ENCODE peak calls at places on chromosomes 11 and 22, in eight cellular contexts. One of them, this sample, is unnamed.

GRCh38 chr11:126029805-126030204 is 32.9 kb downstream of the CDON start:
- DNase-seq in colonic mucosa: no peak
- DNase-seq in OCI-LY7: no peak
- DNase-seq in Peyer's patch: no peak
- DNase-seq in spleen: no peak
- DNase-seq in heart right ventricle: no peak
- DNase-seq in naive thymus-derived CD4-positive, alpha-beta T cell: no peak
- DNase-seq in A673: no peak
- DNase-seq in this sample: no peak

GRCh38 chr11:102192349-102193066 is 82.3 kb downstream of the YAP1 start:
- DNase-seq in colonic mucosa: no peak
- DNase-seq in OCI-LY7: no peak
- DNase-seq in Peyer's patch: no peak
- DNase-seq in spleen: no peak
- DNase-seq in heart right ventricle: no peak
- DNase-seq in naive thymus-derived CD4-positive, alpha-beta T cell: no peak
- DNase-seq in A673: no peak
- DNase-seq in this sample: no peak

GRCh38 chr11:6615046-6615445 is 3.0 kb upstream of the TAF10 start:
- DNase-seq in colonic mucosa: no peak
- DNase-seq in OCI-LY7: no peak
- DNase-seq in Peyer's patch: no peak
- DNase-seq in spleen: no peak
- DNase-seq in heart right ventricle: no peak
- DNase-seq in naive thymus-derived CD4-positive, alpha-beta T cell: no peak
- DNase-seq in A673: no peak
- DNase-seq in this sample: peak; percentile 46

GRCh38 chr11:75966546-75967287 is 151.7 kb downstream of the UVRAG start:
- DNase-seq in colonic mucosa: no peak
- DNase-seq in OCI-LY7: no peak
- DNase-seq in Peyer's patch: no peak
- DNase-seq in spleen: no peak
- DNase-seq in heart right ventricle: no peak
- DNase-seq in naive thymus-derived CD4-positive, alpha-beta T cell: no peak
- DNase-seq in A673: peak; percentile 40
- DNase-seq in this sample: no peak

GRCh38 chr11:34891611-34892010 is 24.6 kb downstream of the APIP start:
- DNase-seq in colonic mucosa: no peak
- DNase-seq in OCI-LY7: no peak
- DNase-seq in Peyer's patch: no peak
- DNase-seq in spleen: no peak
- DNase-seq in heart right ventricle: no peak
- DNase-seq in naive thymus-derived CD4-positive, alpha-beta T cell: no peak
- DNase-seq in A673: no peak
- DNase-seq in this sample: no peak

GRCh38 chr11:68383976-68384501 is 71.6 kb downstream of the LRP5 start:
- DNase-seq in colonic mucosa: peak; percentile 79
- DNase-seq in OCI-LY7: peak; percentile 56
- DNase-seq in Peyer's patch: peak; percentile 71
- DNase-seq in spleen: peak; percentile 61
- DNase-seq in heart right ventricle: peak; percentile 74
- DNase-seq in naive thymus-derived CD4-positive, alpha-beta T cell: peak; percentile 53
- DNase-seq in A673: peak; percentile 66
- DNase-seq in this sample: peak; percentile 72

GRCh38 chr11:95641506-95641905 is 148.1 kb downstream of the FAM76B start:
- DNase-seq in colonic mucosa: no peak
- DNase-seq in OCI-LY7: no peak
- DNase-seq in Peyer's patch: peak; percentile 31
- DNase-seq in spleen: peak; percentile 59
- DNase-seq in heart right ventricle: no peak
- DNase-seq in naive thymus-derived CD4-positive, alpha-beta T cell: no peak
- DNase-seq in A673: no peak
- DNase-seq in this sample: peak; percentile 34

GRCh38 chr11:76578655-76579046 is 91.9 kb downstream of the LRRC32 start:
- DNase-seq in colonic mucosa: no peak
- DNase-seq in OCI-LY7: no peak
- DNase-seq in Peyer's patch: no peak
- DNase-seq in spleen: peak; percentile 87
- DNase-seq in heart right ventricle: peak; percentile 69
- DNase-seq in naive thymus-derived CD4-positive, alpha-beta T cell: no peak
- DNase-seq in A673: peak; percentile 45
- DNase-seq in this sample: peak; percentile 77

GRCh38 chr11:92782806-92783205 is 186.6 kb upstream of the MTNR1B start:
- DNase-seq in colonic mucosa: no peak
- DNase-seq in OCI-LY7: no peak
- DNase-seq in Peyer's patch: no peak
- DNase-seq in spleen: no peak
- DNase-seq in heart right ventricle: no peak
- DNase-seq in naive thymus-derived CD4-positive, alpha-beta T cell: no peak
- DNase-seq in A673: no peak
- DNase-seq in this sample: no peak

GRCh38 chr11:8318536-8318935 is 54.9 kb upstream of the LMO1 start:
- DNase-seq in colonic mucosa: no peak
- DNase-seq in OCI-LY7: peak; percentile 5
- DNase-seq in Peyer's patch: no peak
- DNase-seq in spleen: peak; percentile 70
- DNase-seq in heart right ventricle: no peak
- DNase-seq in naive thymus-derived CD4-positive, alpha-beta T cell: no peak
- DNase-seq in A673: no peak
- DNase-seq in this sample: no peak

GRCh38 chr11:19441752-19442553 is 201.2 kb upstream of the E2F8 start:
- DNase-seq in colonic mucosa: no peak
- DNase-seq in OCI-LY7: peak; percentile 49
- DNase-seq in Peyer's patch: no peak
- DNase-seq in spleen: no peak
- DNase-seq in heart right ventricle: peak; percentile 31
- DNase-seq in naive thymus-derived CD4-positive, alpha-beta T cell: no peak
- DNase-seq in A673: no peak
- DNase-seq in this sample: peak; percentile 53

GRCh38 chr11:2293396-2294339 is 8.1 kb downstream of the C11orf21 start:
- DNase-seq in colonic mucosa: no peak
- DNase-seq in OCI-LY7: no peak
- DNase-seq in Peyer's patch: no peak
- DNase-seq in spleen: no peak
- DNase-seq in heart right ventricle: no peak
- DNase-seq in naive thymus-derived CD4-positive, alpha-beta T cell: no peak
- DNase-seq in A673: no peak
- DNase-seq in this sample: peak; percentile 44

GRCh38 chr22:39972656-39973055 is 12.5 kb downstream of the TMA7B start:
- DNase-seq in colonic mucosa: no peak
- DNase-seq in OCI-LY7: no peak
- DNase-seq in Peyer's patch: no peak
- DNase-seq in spleen: no peak
- DNase-seq in heart right ventricle: no peak
- DNase-seq in naive thymus-derived CD4-positive, alpha-beta T cell: no peak
- DNase-seq in A673: no peak
- DNase-seq in this sample: no peak

GRCh38 chr22:48556751-48557150 is 1270.9 kb downstream of the BRD1 start:
- DNase-seq in colonic mucosa: no peak
- DNase-seq in OCI-LY7: no peak
- DNase-seq in Peyer's patch: no peak
- DNase-seq in spleen: no peak
- DNase-seq in heart right ventricle: no peak
- DNase-seq in naive thymus-derived CD4-positive, alpha-beta T cell: no peak
- DNase-seq in A673: no peak
- DNase-seq in this sample: no peak

GRCh38 chr22:41847300-41847699 is 14.4 kb downstream of the SREBF2 start:
- DNase-seq in colonic mucosa: no peak
- DNase-seq in OCI-LY7: no peak
- DNase-seq in Peyer's patch: no peak
- DNase-seq in spleen: no peak
- DNase-seq in heart right ventricle: no peak
- DNase-seq in naive thymus-derived CD4-positive, alpha-beta T cell: no peak
- DNase-seq in A673: no peak
- DNase-seq in this sample: no peak
- H3K27ac ChIP-seq in colonic mucosa: peak overlapping the region; percentile 9
- H3K27ac ChIP-seq in OCI-LY7: peak overlapping the region; percentile 1
- H3K27ac ChIP-seq in Peyer's patch: no peak overlapping the region
- H3K27ac ChIP-seq in spleen: no peak overlapping the region
- H3K27ac ChIP-seq in heart right ventricle: no peak overlapping the region
- H3K27ac ChIP-seq in naive thymus-derived CD4-positive, alpha-beta T cell: no peak overlapping the region
- H3K27ac ChIP-seq in A673: peak overlapping the region; percentile 58
- H3K27ac ChIP-seq in this sample: peak overlapping the region; percentile 64

DNA sequence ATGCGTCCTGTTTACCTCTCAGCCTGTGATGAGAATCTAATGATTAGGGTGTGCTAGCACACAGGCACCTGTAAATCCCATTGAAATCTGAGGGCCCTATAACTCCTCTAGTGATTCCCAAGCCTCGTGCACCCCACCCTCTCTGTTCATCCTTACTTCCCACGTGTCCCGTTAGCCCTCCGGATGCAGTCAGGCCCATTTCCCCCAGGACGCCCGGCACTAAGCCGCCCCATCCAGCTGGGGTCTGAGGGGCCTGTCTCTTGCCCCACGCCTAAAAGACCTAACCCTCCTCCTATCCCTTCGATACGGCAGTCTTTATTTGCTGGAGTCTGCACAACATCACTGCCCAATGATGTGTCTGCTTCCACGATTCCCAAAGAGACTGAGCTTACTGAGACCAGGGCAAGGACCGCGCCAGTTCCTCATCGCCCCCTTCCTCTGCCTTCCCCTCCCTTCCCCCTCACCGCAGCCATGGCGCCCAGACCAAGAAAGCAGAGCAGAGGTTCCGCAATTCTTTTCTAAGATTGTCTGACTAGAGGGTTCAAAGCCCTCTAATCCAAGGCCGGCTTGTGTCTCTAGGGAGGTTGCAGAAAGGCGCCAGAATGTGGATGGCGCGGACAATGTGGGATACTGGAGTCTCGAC is 1.0 kb upstream of the FADS2 start:
- DNase-seq in colonic mucosa: no peak
- DNase-seq in OCI-LY7: no peak
- DNase-seq in Peyer's patch: peak; percentile 16
- DNase-seq in spleen: peak; percentile 81
- DNase-seq in heart right ventricle: no peak
- DNase-seq in naive thymus-derived CD4-positive, alpha-beta T cell: no peak
- DNase-seq in A673: no peak
- DNase-seq in this sample: no peak
- H3K4me3 ChIP-seq in colonic mucosa: peak overlapping the region; percentile 50
- H3K4me3 ChIP-seq in OCI-LY7: no peak overlapping the region
- H3K4me3 ChIP-seq in Peyer's patch: peak overlapping the region; percentile 59
- H3K4me3 ChIP-seq in spleen: peak overlapping the region; percentile 60
- H3K4me3 ChIP-seq in heart right ventricle: peak overlapping the region; percentile 78
- H3K4me3 ChIP-seq in naive thymus-derived CD4-positive, alpha-beta T cell: peak overlapping the region; percentile 64
- H3K4me3 ChIP-seq in A673: peak overlapping the region; percentile 96
- H3K4me3 ChIP-seq in this sample: peak overlapping the region; percentile 81

GRCh38 chr11:91404344-91404743 is 820.3 kb upstream of the FAT3 start:
- DNase-seq in colonic mucosa: no peak
- DNase-seq in OCI-LY7: no peak
- DNase-seq in Peyer's patch: no peak
- DNase-seq in spleen: no peak
- DNase-seq in heart right ventricle: no peak
- DNase-seq in naive thymus-derived CD4-positive, alpha-beta T cell: no peak
- DNase-seq in A673: no peak
- DNase-seq in this sample: no peak
- H3K9me3 ChIP-seq in colonic mucosa: no peaks in the 10 kb centered on the region
- H3K9me3 ChIP-seq in OCI-LY7: no peaks in the 10 kb centered on the region
- H3K9me3 ChIP-seq in Peyer's patch: no peaks in the 10 kb centered on the region
- H3K9me3 ChIP-seq in spleen: no peaks in the 10 kb centered on the region
- H3K9me3 ChIP-seq in heart right ventricle: peaks cover 10% of the 10 kb centered on the region
- H3K9me3 ChIP-seq in naive thymus-derived CD4-positive, alpha-beta T cell: no peaks in the 10 kb centered on the region
- H3K9me3 ChIP-seq in A673: no peaks in the 10 kb centered on the region
- H3K9me3 ChIP-seq in this sample: no peaks in the 10 kb centered on the region

GRCh38 chr11:128517457-128518230 is 69.7 kb downstream of the ETS1 start:
- DNase-seq in colonic mucosa: no peak
- DNase-seq in OCI-LY7: peak; percentile 45
- DNase-seq in Peyer's patch: no peak
- DNase-seq in spleen: no peak
- DNase-seq in heart right ventricle: no peak
- DNase-seq in naive thymus-derived CD4-positive, alpha-beta T cell: no peak
- DNase-seq in A673: no peak
- DNase-seq in this sample: no peak
- H3K27ac ChIP-seq in colonic mucosa: peak overlapping the region; percentile 60
- H3K27ac ChIP-seq in OCI-LY7: peak overlapping the region; percentile 79
- H3K27ac ChIP-seq in Peyer's patch: peak overlapping the region; percentile 98
- H3K27ac ChIP-seq in spleen: peak overlapping the region; percentile 99
- H3K27ac ChIP-seq in heart right ventricle: peak overlapping the region; percentile 96
- H3K27ac ChIP-seq in naive thymus-derived CD4-positive, alpha-beta T cell: peak overlapping the region; percentile 97
- H3K27ac ChIP-seq in A673: no peak overlapping the region
- H3K27ac ChIP-seq in this sample: no peak overlapping the region

DNA sequence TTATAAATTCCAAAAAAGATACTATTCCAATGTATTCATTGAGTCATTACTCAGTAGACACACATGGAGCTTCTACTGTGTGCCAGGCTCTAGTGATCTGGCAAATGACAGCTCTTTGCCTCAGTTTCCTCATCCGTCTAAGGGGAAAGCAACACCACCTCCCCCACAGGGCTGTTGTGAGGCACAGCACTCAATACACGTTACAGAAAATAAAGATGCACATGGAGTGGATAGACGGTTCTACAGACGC is 6.5 kb upstream of the MALAT1 start:
- DNase-seq in colonic mucosa: no peak
- DNase-seq in OCI-LY7: no peak
- DNase-seq in Peyer's patch: no peak
- DNase-seq in spleen: no peak
- DNase-seq in heart right ventricle: no peak
- DNase-seq in naive thymus-derived CD4-positive, alpha-beta T cell: no peak
- DNase-seq in A673: no peak
- DNase-seq in this sample: no peak
- H3K4me3 ChIP-seq in colonic mucosa: no peak overlapping the region
- H3K4me3 ChIP-seq in OCI-LY7: peak overlapping the region; percentile 42
- H3K4me3 ChIP-seq in Peyer's patch: no peak overlapping the region
- H3K4me3 ChIP-seq in spleen: no peak overlapping the region
- H3K4me3 ChIP-seq in heart right ventricle: peak overlapping the region; percentile 4
- H3K4me3 ChIP-seq in naive thymus-derived CD4-positive, alpha-beta T cell: no peak overlapping the region
- H3K4me3 ChIP-seq in A673: no peak overlapping the region
- H3K4me3 ChIP-seq in this sample: peak overlapping the region; percentile 18

GRCh38 chr11:50246183-50246582 is 213.5 kb downstream of the OR4C45 start:
- DNase-seq in colonic mucosa: no peak
- DNase-seq in OCI-LY7: no peak
- DNase-seq in Peyer's patch: no peak
- DNase-seq in spleen: no peak
- DNase-seq in heart right ventricle: no peak
- DNase-seq in naive thymus-derived CD4-positive, alpha-beta T cell: no peak
- DNase-seq in A673: no peak
- DNase-seq in this sample: no peak

GRCh38 chr11:50247309-50247874 is 214.7 kb downstream of the OR4C45 start:
- DNase-seq in colonic mucosa: no peak
- DNase-seq in OCI-LY7: no peak
- DNase-seq in Peyer's patch: no peak
- DNase-seq in spleen: no peak
- DNase-seq in heart right ventricle: no peak
- DNase-seq in naive thymus-derived CD4-positive, alpha-beta T cell: no peak
- DNase-seq in A673: no peak
- DNase-seq in this sample: no peak

DNA sequence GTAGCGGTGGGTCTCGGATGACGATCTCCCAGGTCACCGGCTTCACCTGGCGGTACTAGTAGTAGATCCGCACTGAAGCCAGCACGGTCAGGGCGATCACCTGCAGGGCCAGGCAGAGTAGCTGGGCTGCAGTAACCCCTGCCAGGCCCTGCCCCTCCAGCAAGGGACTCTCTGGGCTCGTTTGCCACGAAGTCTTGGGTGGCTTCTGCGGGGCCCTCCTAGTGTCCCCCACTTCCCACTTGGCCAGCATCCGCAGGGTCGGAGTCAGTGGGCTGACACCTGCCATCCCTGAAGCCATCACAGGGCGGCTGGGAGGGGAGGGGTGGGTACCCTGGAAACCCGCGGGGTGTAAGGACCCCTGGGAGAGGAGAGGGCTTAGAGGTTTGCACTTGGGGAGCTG is 214.0 kb downstream of the OR4C45 start:
- DNase-seq in colonic mucosa: no peak
- DNase-seq in OCI-LY7: no peak
- DNase-seq in Peyer's patch: no peak
- DNase-seq in spleen: no peak
- DNase-seq in heart right ventricle: no peak
- DNase-seq in naive thymus-derived CD4-positive, alpha-beta T cell: no peak
- DNase-seq in A673: no peak
- DNase-seq in this sample: no peak
- H3K9me3 ChIP-seq in colonic mucosa: no peaks in the 10 kb centered on the region
- H3K9me3 ChIP-seq in OCI-LY7: no peaks in the 10 kb centered on the region
- H3K9me3 ChIP-seq in Peyer's patch: no peaks in the 10 kb centered on the region
- H3K9me3 ChIP-seq in spleen: peaks cover 3% of the 10 kb centered on the region
- H3K9me3 ChIP-seq in heart right ventricle: peaks cover 23% of the 10 kb centered on the region
- H3K9me3 ChIP-seq in naive thymus-derived CD4-positive, alpha-beta T cell: no peaks in the 10 kb centered on the region
- H3K9me3 ChIP-seq in A673: peaks cover 42% of the 10 kb centered on the region
- H3K9me3 ChIP-seq in this sample: no peaks in the 10 kb centered on the region